ENCODE peak calls at places on chromosomes 3 and 15, in four cellular contexts. L is HepG2, C is HCT116, F is K562. J is an unnamed sample.

GRCh38 chr3:60431599-60431958 is 819.7 kb downstream of the FHIT start:
- DNase-seq in F (peak), C (no peak), L (no peak), J (no peak)

GRCh38 chr15:41936649-41937567 is 35.4 kb downstream of the EHD4 start:
- DNase-seq in L (no peak), F (no peak), C (no peak), J (no peak)

GRCh38 chr15:61314443-61314842 is 85.3 kb upstream of the RORA start:
- DNase-seq in L (no peak), C (no peak), F (no peak), J (no peak)

GRCh38 chr3:128572644-128573105 is 77.9 kb downstream of the RPN1 start:
- DNase-seq in L (peak), F (peak), C (peak), J (no peak)

GRCh38 chr3:186217820-186218164 is 108.9 kb upstream of the ETV5 start:
- DNase-seq in C (no peak), L (peak), F (no peak), J (no peak)

GRCh38 chr3:16338999-16339398 is 74.0 kb downstream of the OXNAD1 start:
- DNase-seq in L (peak), F (no peak), C (no peak), J (no peak)

GRCh38 chr3:97827741-97828471 is 6.1 kb downstream of the CRYBG3 start:
- DNase-seq in C (no peak), F (no peak), L (no peak), J (no peak)

GRCh38 chr3:165696496-165696895 is 140.7 kb downstream of the BCHE start:
- DNase-seq in C (no peak), F (no peak), L (no peak), J (no peak)

GRCh38 chr15:99113547-99114271 is 8.8 kb downstream of the SYNM start:
- DNase-seq in C (no peak), F (no peak), L (peak), J (no peak)

GRCh38 chr3:72977060-72977459 is 19.6 kb upstream of the PPP4R2 start:
- DNase-seq in L (no peak), C (no peak), F (peak), J (no peak)

GRCh38 chr3:151391715-151392114 is 7.2 kb upstream of the P2RY12 start:
- DNase-seq in C (no peak), F (no peak), L (no peak), J (no peak)

GRCh38 chr15:74265046-74265639 is 29.0 kb downstream of the CCDC33 start:
- DNase-seq in C (no peak), L (peak), F (peak), J (no peak)

GRCh38 chr3:14461748-14462324 is 59.4 kb downstream of the SLC6A6 start:
- DNase-seq in L (peak), C (peak), F (peak), J (no peak)

GRCh38 chr3:149554826-149555225 is 80.3 kb downstream of the TM4SF4 start:
- DNase-seq in C (peak), L (no peak), F (no peak), J (peak)

GRCh38 chr15:69557340-69558137 is 104.9 kb downstream of the RPLP1 start:
- DNase-seq in L (peak), C (peak), F (no peak), J (peak)

GRCh38 chr15:50953302-50953701 is 44.8 kb downstream of the AP4E1 start:
- DNase-seq in F (no peak), C (peak), L (no peak), J (no peak)

GRCh38 chr3:129794319-129795201 is 99.0 kb downstream of the TMCC1 start:
- DNase-seq in C (peak), L (peak), F (peak), J (peak)

GRCh38 chr3:184647405-184647936 is 64.4 kb downstream of the MAGEF1 start:
- DNase-seq in L (no peak), F (no peak), C (no peak), J (no peak)

GRCh38 chr15:50330921-50331320 is 24.1 kb downstream of the GABPB1 start:
- DNase-seq in F (no peak), L (no peak), C (no peak), J (no peak)

GRCh38 chr3:158696618-158697017 is 24.2 kb upstream of the LXN start:
- DNase-seq in C (no peak), L (peak), F (no peak), J (no peak)

GRCh38 chr3:85760342-85760741 is 801.6 kb downstream of the CADM2 start:
- DNase-seq in C (no peak), F (no peak), L (peak), J (no peak)

GRCh38 chr3:42013652-42014442 is 51.9 kb upstream of the ULK4 start:
- DNase-seq in F (peak), C (no peak), L (no peak), J (no peak)

GRCh38 chr15:65094294-65094995 is 17.9 kb downstream of the KBTBD13 start:
- DNase-seq in L (no peak), F (no peak), C (no peak), J (no peak)

GRCh38 chr3:46206284-46206683 is 1.8 kb downstream of the CCR1 start:
- DNase-seq in C (no peak), L (no peak), F (no peak), J (no peak)

GRCh38 chr3:66353039-66353438 is 132.2 kb downstream of the SLC25A26 start:
- DNase-seq in F (no peak), C (no peak), L (no peak), J (no peak)

GRCh38 chr3:66066963-66067617 is 28.4 kb upstream of the MAGI1 start:
- DNase-seq in L (no peak), F (no peak), C (no peak), J (no peak)

GRCh38 chr3:156383433-156384025 is 171.4 kb downstream of the SSR3 start:
- DNase-seq in L (no peak), C (no peak), F (no peak), J (no peak)

GRCh38 chr15:48149858-48150257 is 28.2 kb downstream of the MYEF2 start:
- DNase-seq in C (no peak), L (no peak), F (no peak), J (no peak)

GRCh38 chr3:17850448-17850847 is 108.0 kb upstream of the TBC1D5 start:
- DNase-seq in C (no peak), F (no peak), L (no peak), J (no peak)

GRCh38 chr3:2465842-2466241 is 367.2 kb downstream of the CNTN4 start:
- DNase-seq in L (no peak), F (no peak), C (no peak), J (no peak)

GRCh38 chr3:177057768-177058167 is 139.5 kb downstream of the TBL1XR1 start:
- DNase-seq in C (no peak), L (no peak), F (no peak), J (no peak)

GRCh38 chr15:41443275-41443674 is 26.4 kb downstream of the RTF1 start:
- DNase-seq in F (no peak), L (peak), C (no peak), J (no peak)

GRCh38 chr3:159260049-159260662 is 458.3 kb downstream of the MFSD1 start:
- DNase-seq in F (peak), L (peak), C (peak), J (no peak)

GRCh38 chr15:56036546-56037067 is 43.2 kb upstream of the NEDD4 start:
- DNase-seq in F (no peak), L (no peak), C (no peak), J (no peak)

GRCh38 chr3:58383904-58384303 is 49.7 kb downstream of the PDHB start:
- DNase-seq in F (no peak), C (peak), L (no peak), J (peak)

GRCh38 chr15:65245096-65245849 is 34.0 kb upstream of the CILP start:
- DNase-seq in C (no peak), L (peak), F (no peak), J (no peak)

GRCh38 chr15:75195766-75196241 is 5.9 kb upstream of the C15orf39 start:
- DNase-seq in F (no peak), L (no peak), C (no peak), J (no peak)

GRCh38 chr15:58070801-58071418 is 5.4 kb upstream of the ALDH1A2 start:
- DNase-seq in F (peak), L (peak), C (peak), J (peak)

GRCh38 chr3:161177996-161178395 is 43.1 kb upstream of the NMD3 start:
- DNase-seq in C (no peak), L (no peak), F (no peak), J (no peak)

GRCh38 chr3:195106418-195106906 is 164.5 kb downstream of the XXYLT1 start:
- DNase-seq in C (no peak), F (peak), L (no peak), J (no peak)
- H3K4me3 ChIP-seq in C (no peak), F (no peak), L (no peak), J (no peak)

GRCh38 chr3:31909455-31909854 is 71.6 kb downstream of the OSBPL10 start:
- DNase-seq in L (no peak), C (no peak), F (no peak), J (no peak)
- H3K27ac ChIP-seq in L (no peak), C (no peak), F (no peak), J (no peak)

GRCh38 chr15:44537728-44538240 is 837 bp downstream of the EIF3J start:
- DNase-seq in L (peak), C (no peak), F (peak), J (no peak)
- TF ChIP-seq TCF7L2 in L (no peak), C (no peak), F (no peak), J (no peak)

GRCh38 chr3:71389911-71390573 is 193.5 kb downstream of the FOXP1 start:
- DNase-seq in C (no peak), F (no peak), L (peak), J (no peak)
- H3K4me3 ChIP-seq in C (no peak), F (peak), L (no peak), J (no peak)

GRCh38 chr3:136711277-136711676 is 40.9 kb downstream of the STAG1 start:
- DNase-seq in F (no peak), C (no peak), L (no peak), J (no peak)

GRCh38 chr3:136716629-136717028 is 35.5 kb downstream of the STAG1 start:
- DNase-seq in C (no peak), L (no peak), F (no peak), J (no peak)

GRCh38 chr3:136708339-136708985 is 43.7 kb downstream of the STAG1 start:
- DNase-seq in F (no peak), L (no peak), C (no peak), J (no peak)

DNA sequence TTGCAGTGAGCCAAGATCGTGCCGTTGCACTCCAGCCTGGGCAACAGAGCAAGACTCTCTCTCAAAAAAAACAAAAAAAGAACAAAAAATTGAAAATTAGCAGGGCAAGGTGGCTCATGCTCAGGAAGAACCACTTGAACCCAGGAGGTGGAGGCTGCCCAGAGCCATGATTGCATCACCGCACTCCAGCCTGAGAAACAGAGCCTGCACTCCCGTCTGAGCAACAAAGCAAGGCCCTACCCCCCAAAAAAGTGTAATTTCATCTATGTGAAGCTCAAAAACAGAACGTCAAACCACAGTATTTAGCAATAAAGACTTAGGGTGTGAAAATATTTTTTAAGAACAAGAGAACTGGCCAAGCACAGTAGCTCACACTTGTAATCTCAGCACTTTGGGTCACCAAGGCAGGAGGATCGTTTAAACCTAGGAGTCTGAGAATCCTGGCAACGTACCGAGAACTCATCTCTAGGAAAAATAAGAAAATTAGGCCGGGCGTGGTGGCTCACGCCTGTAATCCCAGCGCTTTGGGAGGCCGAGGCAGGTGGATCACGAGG is 38.1 kb downstream of the STAG1 start:
- DNase-seq in C (no peak), L (no peak), F (no peak), J (no peak)
- H3K27ac ChIP-seq in C (no peak), L (no peak), F (no peak), J (no peak)

GRCh38 chr3:55723653-55724406 is 236.7 kb upstream of the WNT5A start:
- DNase-seq in C (no peak), L (no peak), F (no peak), J (no peak)
- TF ChIP-seq TCF7L2 in C (no peak), L (no peak), F (no peak), J (no peak)

GRCh38 chr3:120093923-120094775 is at the start of gene GSK3B:
- DNase-seq in F (peak), L (peak), C (peak), J (no peak)

GRCh38 chr3:120095226-120096165 is 1.2 kb upstream of the GSK3B start:
- DNase-seq in C (peak), L (peak), F (peak), J (no peak)

GRCh38 chr3:120093119-120093922 is 926 bp downstream of the GSK3B start:
- DNase-seq in C (peak), F (no peak), L (no peak), J (no peak)

GRCh38 chr3:120092444-120092843 is 1.8 kb downstream of the GSK3B start:
- DNase-seq in L (no peak), C (no peak), F (no peak), J (no peak)

GRCh38 chr3:120094776-120095225 is 554 bp upstream of the GSK3B start:
- DNase-seq in F (peak), L (peak), C (no peak), J (peak)
- H3K4me3 ChIP-seq in F (peak), L (peak), C (peak), J (peak)